ENCODE peak calls at places on chromosomes 3 and 15, in seven cellular contexts. B is IMR-90; I is WERI-Rb-1; D is adrenal gland; Y is spleen; A is CD8-positive, alpha-beta T cell; G is pancreas. M is an unnamed sample.

GRCh38 chr3:48433472-48434118 is 3.7 kb upstream of the PLXNB1 start:
- DNase-seq in G (no peak), B (peak; percentile 26), Y (peak; percentile 71), I (no peak), D (no peak), A (no peak), M (peak; percentile 12)

GRCh38 chr3:159667261-159667660 is 321.4 kb upstream of the IL12A start:
- DNase-seq in D (no peak), I (no peak), B (peak; percentile 60), A (no peak), G (no peak), Y (no peak), M (no peak)

GRCh38 chr3:160756907-160757623 is 1.0 kb downstream of the PPM1L start:
- DNase-seq in G (no peak), I (no peak), Y (peak; percentile 82), D (peak; percentile 23), A (no peak), B (no peak), M (peak; percentile 1)

GRCh38 chr3:197881601-197882000 is 68.4 kb upstream of the RPL35A start:
- DNase-seq in A (no peak), G (no peak), Y (no peak), I (no peak), B (no peak), D (no peak), M (no peak)

GRCh38 chr3:161371441-161372320 is at the start of gene SPTSSB:
- DNase-seq in B (no peak), A (peak; percentile 56), G (peak; percentile 32), Y (peak; percentile 80), D (peak; percentile 11), I (peak; percentile 50), M (peak; percentile 32)

GRCh38 chr3:36843065-36844051 is 79.0 kb upstream of the DCLK3 start:
- DNase-seq in D (no peak), I (peak; percentile 77), A (peak; percentile 47), B (peak; percentile 23), G (no peak), Y (no peak), M (peak; percentile 19)

GRCh38 chr3:12954891-12955650 is 113.7 kb upstream of the RPL32 start:
- DNase-seq in B (no peak), Y (peak; percentile 94), G (peak; percentile 74), A (no peak), I (no peak), D (peak; percentile 84), M (peak; percentile 55)

GRCh38 chr3:34683851-34684250 is 885.4 kb downstream of the PDCD6IP start:
- DNase-seq in Y (no peak), B (peak; percentile 11), A (peak; percentile 33), D (peak; percentile 58), G (peak; percentile 21), I (peak; percentile 75), M (peak; percentile 42)

GRCh38 chr3:24155291-24155690 is 210.2 kb downstream of the NR1D2 start:
- DNase-seq in A (no peak), B (no peak), D (no peak), I (no peak), G (no peak), Y (no peak), M (no peak)

GRCh38 chr3:159711560-159712333 is 276.9 kb upstream of the IL12A start:
- DNase-seq in G (no peak), Y (peak; percentile 56), I (peak; percentile 19), A (no peak), D (peak; percentile 32), B (peak; percentile 91), M (peak; percentile 99)

GRCh38 chr15:101303408-101303807 is 8.4 kb upstream of the SNRPA1 start:
- DNase-seq in Y (no peak), A (no peak), I (no peak), D (no peak), B (no peak), G (no peak), M (no peak)

GRCh38 chr3:134066539-134067310 is 37.0 kb upstream of the SLCO2A1 start:
- DNase-seq in G (no peak), Y (peak; percentile 78), D (peak; percentile 39), I (no peak), B (no peak), A (no peak), M (peak; percentile 81)

GRCh38 chr15:48560321-48561051 is 85.0 kb downstream of the FBN1 start:
- DNase-seq in Y (no peak), I (no peak), A (no peak), D (no peak), B (no peak), G (no peak), M (peak; percentile 77)

GRCh38 chr3:126522363-126522788 is 1.6 kb upstream of the CHST13 start:
- DNase-seq in Y (peak; percentile 78), A (no peak), I (peak; percentile 67), B (peak; percentile 33), G (peak; percentile 25), D (peak; percentile 57), M (peak; percentile 43)

GRCh38 chr15:70258369-70259029 is 160.8 kb upstream of the TLE3 start:
- DNase-seq in G (peak; percentile 11), Y (peak; percentile 90), B (no peak), I (no peak), D (no peak), A (peak; percentile 75), M (peak; percentile 10)

GRCh38 chr15:43215961-43216360 is 4.9 kb downstream of the EPB42 start:
- DNase-seq in B (peak; percentile 54), G (no peak), D (no peak), A (no peak), Y (no peak), I (no peak), M (no peak)

GRCh38 chr3:196641278-196642058 is 2.0 kb downstream of the NRROS start:
- DNase-seq in B (no peak), D (no peak), G (no peak), I (no peak), A (peak; percentile 40), Y (no peak), M (no peak)

GRCh38 chr15:35545316-35545824 is 595 bp downstream of the DPH6 start:
- DNase-seq in G (peak; percentile 27), A (no peak), B (peak; percentile 60), Y (peak; percentile 83), D (peak; percentile 52), I (peak; percentile 66), M (peak; percentile 77)

GRCh38 chr3:426056-426455 is 229.5 kb downstream of the CHL1 start:
- DNase-seq in I (no peak), D (no peak), Y (no peak), G (no peak), A (no peak), B (no peak), M (no peak)

GRCh38 chr3:425094-425493 is 228.5 kb downstream of the CHL1 start:
- DNase-seq in Y (no peak), D (no peak), B (no peak), A (no peak), G (no peak), I (no peak), M (no peak)

DNA sequence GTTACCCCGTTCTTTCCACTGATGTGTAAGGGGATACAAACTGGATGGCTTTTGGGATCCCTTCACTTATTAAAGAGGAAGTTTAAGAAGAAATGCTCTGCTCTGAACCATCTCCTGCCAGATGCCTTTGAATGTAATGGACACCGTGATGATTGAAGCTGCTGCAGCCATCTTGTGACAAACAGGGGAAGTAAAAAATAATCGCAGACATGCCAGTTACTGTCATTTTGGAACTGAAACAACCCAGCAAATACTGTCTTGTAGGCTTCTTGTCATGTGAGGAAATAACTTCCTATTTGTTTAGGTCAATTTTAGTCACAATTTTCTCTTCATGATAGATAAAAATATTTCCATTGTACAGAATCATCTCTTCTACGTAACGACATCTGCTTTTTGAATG is 224.0 kb downstream of the CHL1 start:
- DNase-seq in A (no peak), I (no peak), B (no peak), Y (no peak), G (no peak), D (no peak), M (no peak)
- H3K9me3 ChIP-seq in A (no peaks in the 10 kb centered on the region), I (no peaks in the 10 kb centered on the region), B (peaks cover 4% of the 10 kb centered on the region), Y (no peaks in the 10 kb centered on the region), G (no peaks in the 10 kb centered on the region), D (no peaks in the 10 kb centered on the region), M (no peaks in the 10 kb centered on the region)

DNA sequence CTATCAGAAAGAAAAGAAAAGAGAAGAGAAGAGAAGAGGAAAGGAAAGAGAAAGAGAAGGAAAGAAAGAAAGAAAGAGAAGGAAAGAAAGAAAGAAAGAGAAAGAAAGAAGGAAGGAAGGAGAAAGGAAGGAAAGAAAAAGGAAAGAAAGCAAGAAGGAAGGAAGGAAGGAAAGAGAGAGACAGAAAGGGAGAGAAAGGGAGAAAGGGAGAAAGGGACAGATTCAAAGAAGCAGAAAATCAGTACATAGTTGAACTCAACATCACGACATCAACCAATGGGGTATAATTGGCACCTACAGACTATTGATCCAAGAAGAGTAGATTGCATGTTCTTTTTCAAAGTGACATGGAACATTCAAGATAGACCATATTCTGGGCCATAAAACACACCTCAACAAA is 45.2 kb downstream of the HOMER2 start:
- DNase-seq in B (no peak), I (no peak), D (no peak), Y (no peak), G (no peak), A (no peak), M (no peak)
- H3K9me3 ChIP-seq in B (peaks cover 5% of the 10 kb centered on the region), I (peaks cover 3% of the 10 kb centered on the region), D (no peaks in the 10 kb centered on the region), Y (peaks cover 17% of the 10 kb centered on the region), G (no peaks in the 10 kb centered on the region), A (no peaks in the 10 kb centered on the region), M (no peaks in the 10 kb centered on the region)

DNA sequence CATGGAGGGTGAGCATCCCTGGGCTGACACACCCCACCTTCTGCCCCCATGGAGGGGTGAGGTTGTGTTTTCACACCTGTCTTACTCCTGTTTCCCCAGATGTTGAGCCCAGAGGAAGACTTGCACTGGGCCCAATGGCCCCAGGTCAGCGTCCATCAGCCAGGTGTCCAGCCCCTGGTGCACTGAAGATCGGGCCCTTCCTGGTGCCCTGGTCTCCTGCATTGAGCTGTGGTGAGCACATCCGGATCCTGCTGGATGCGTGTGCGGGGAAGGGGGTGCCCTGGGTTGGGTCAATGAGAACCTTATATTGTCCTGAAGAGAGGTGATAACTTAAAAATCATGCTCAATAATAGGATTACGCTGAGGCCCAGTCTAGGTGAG is 227.3 kb downstream of the SNRPN start:
- DNase-seq in Y (peak; percentile 41), I (no peak), G (peak; percentile 0), B (no peak), D (no peak), A (no peak), M (no peak)
- H3K9me3 ChIP-seq in Y (peaks cover 100% of the 10 kb centered on the region), I (no peaks in the 10 kb centered on the region), G (no peaks in the 10 kb centered on the region), B (peaks cover 85% of the 10 kb centered on the region), D (no peaks in the 10 kb centered on the region), A (no peaks in the 10 kb centered on the region), M (peaks cover 12% of the 10 kb centered on the region)

GRCh38 chr3:14898929-14899328 is 48.5 kb upstream of the NR2C2 start:
- DNase-seq in A (no peak), I (no peak), D (no peak), B (no peak), G (no peak), Y (no peak), M (no peak)
- H3K9me3 ChIP-seq in A (no peaks in the 10 kb centered on the region), I (no peaks in the 10 kb centered on the region), D (no peaks in the 10 kb centered on the region), B (no peaks in the 10 kb centered on the region), G (no peaks in the 10 kb centered on the region), Y (no peaks in the 10 kb centered on the region), M (no peaks in the 10 kb centered on the region)

DNA sequence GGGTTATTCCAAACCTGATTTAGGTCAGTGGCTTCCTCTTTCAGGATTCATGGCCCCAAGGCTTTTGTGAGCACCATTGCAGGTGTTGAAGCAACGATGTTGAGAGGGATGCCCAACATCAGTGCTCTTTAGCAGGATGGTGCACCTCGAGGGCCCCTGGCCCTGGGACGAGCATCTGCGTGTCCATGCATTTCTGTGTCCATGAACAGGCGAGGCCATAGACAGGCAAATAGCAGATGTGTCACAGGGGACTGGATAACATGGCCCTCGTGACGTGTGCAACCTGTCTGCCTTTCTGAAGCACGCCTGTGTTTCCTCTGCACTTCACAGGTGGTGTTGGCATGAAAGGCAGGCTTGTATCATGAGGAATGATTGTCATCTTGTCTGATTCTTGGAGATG is 132.3 kb downstream of the SNRPN start:
- DNase-seq in I (no peak), D (no peak), A (no peak), Y (peak; percentile 47), B (no peak), G (no peak), M (no peak)
- H3K9me3 ChIP-seq in I (no peaks in the 10 kb centered on the region), D (no peaks in the 10 kb centered on the region), A (peaks cover 55% of the 10 kb centered on the region), Y (peaks cover 100% of the 10 kb centered on the region), B (peaks cover 81% of the 10 kb centered on the region), G (no peaks in the 10 kb centered on the region), M (no peaks in the 10 kb centered on the region)